ENCODE peak calls at places on chromosomes 16 and 17, in ten cellular contexts. M is activated naive CD4-positive, alpha-beta T cell; J is type B pancreatic cell; I is EH; C is natural killer cell; B is left ventricle myocardium inferior; A is HEK293T; T is stimulated activated CD4-positive, alpha-beta T cell treated with anti-CD3 and anti-CD28 coated beads, Interleukin-4, amount 100 ng/mL, for 24 hours; O is WTC11; K is stimulated activated CD8-positive, alpha-beta memory T cell treated with anti-CD3 and anti-CD28 coated beads, Interleukin-15, amount 100 ng/mL, for 24 hours. R is an unnamed sample.

GRCh38 chr17:32931686-32932085 is 3.7 kb downstream of the TMEM98 start:
- DNase-seq in T (no peak), C (no peak), O (no peak), I (no peak), B (no peak), J (no peak), M (no peak), A (no peak), K (no peak), R (no peak)

GRCh38 chr16:72286936-72287620 is 115.1 kb upstream of the PMFBP1 start:
- DNase-seq in B (no peak), K (no peak), I (peak; percentile 5), C (no peak), J (no peak), A (no peak), M (no peak), O (no peak), T (no peak), R (no peak)

GRCh38 chr16:3140603-3141427 is 6.0 kb downstream of the ZNF213 start:
- DNase-seq in J (no peak), O (no peak), A (no peak), I (no peak), K (no peak), M (no peak), B (no peak), T (no peak), C (no peak), R (no peak)

GRCh38 chr16:71883193-71883848 is 661 bp downstream of the ZNF821 start:
- DNase-seq in M (no peak), K (no peak), B (peak; percentile 31), T (peak; percentile 54), C (peak; percentile 36), J (peak; percentile 70), O (peak; percentile 67), I (peak; percentile 31), A (peak; percentile 30), R (no peak)

GRCh38 chr16:12096162-12096781 is 119.7 kb downstream of the SNX29 start:
- DNase-seq in O (no peak), B (no peak), K (no peak), C (no peak), J (no peak), I (peak; percentile 58), A (no peak), T (no peak), M (no peak), R (peak; percentile 15)

GRCh38 chr17:68398731-68399637 is 58.3 kb downstream of the WIPI1 start:
- DNase-seq in K (no peak), T (peak; percentile 18), I (peak; percentile 81), J (no peak), A (peak; percentile 88), C (peak; percentile 33), O (peak; percentile 75), M (no peak), B (peak; percentile 49), R (peak; percentile 62)

GRCh38 chr17:82889496-82890338 is 49.9 kb upstream of the ZNF750 start:
- DNase-seq in A (no peak), K (no peak), T (no peak), J (no peak), C (no peak), I (no peak), O (no peak), B (no peak), M (no peak), R (no peak)

GRCh38 chr16:89444151-89444723 is 46.1 kb downstream of the ANKRD11 start:
- DNase-seq in C (no peak), B (no peak), I (no peak), K (no peak), M (no peak), T (no peak), A (no peak), J (no peak), O (no peak), R (no peak)

GRCh38 chr17:56898874-56899273 is 15.0 kb downstream of the TRIM25 start:
- DNase-seq in C (no peak), O (no peak), T (no peak), B (no peak), K (no peak), M (no peak), A (no peak), J (no peak), I (peak; percentile 28), R (no peak)

R was measured in LHCN-M2.